ENCODE peak calls at places on chromosomes 12 and 14, in seven cellular contexts. H is Panc1, P is K562, O is HuH-7.5, M is mesendoderm, I is stomach, R is kidney. T is an unnamed sample.

GRCh38 chr14:60642790-60643397 is 6.4 kb downstream of the SIX1 start:
- DNase-seq in H (no peak), P (no peak), O (no peak), M (no peak), I (no peak), R (peak; percentile 49), T (no peak)

GRCh38 chr14:32967421-32967820 is 28.7 kb downstream of the NPAS3 start:
- DNase-seq in H (no peak), P (no peak), O (no peak), M (no peak), I (no peak), R (no peak), T (no peak)

GRCh38 chr14:78902010-78902623 is 731.9 kb downstream of the NRXN3 start:
- DNase-seq in H (no peak), P (no peak), O (no peak), M (peak; percentile 54), I (peak; percentile 31), R (no peak), T (peak; percentile 19)

GRCh38 chr12:111638576-111638975 is 39.5 kb upstream of the ATXN2 start:
- DNase-seq in H (no peak), P (no peak), O (no peak), M (no peak), I (no peak), R (no peak), T (peak; percentile 71)

GRCh38 chr12:95805864-95806669 is 15.5 kb upstream of the NTN4 start:
- DNase-seq in H (peak; percentile 97), P (no peak), O (no peak), M (peak; percentile 49), I (no peak), R (no peak), T (peak; percentile 97)

GRCh38 chr12:120846721-120847120 is 57.4 kb downstream of the SPPL3 start:
- DNase-seq in H (no peak), P (no peak), O (no peak), M (no peak), I (no peak), R (no peak), T (no peak)

GRCh38 chr12:2183556-2184541 is 131.1 kb downstream of the CACNA1C start:
- DNase-seq in H (no peak), P (no peak), O (no peak), M (peak; percentile 73), I (no peak), R (no peak), T (peak; percentile 82)

GRCh38 chr14:73802431-73803188 is 49.0 kb upstream of the PTGR2 start:
- DNase-seq in H (no peak), P (no peak), O (peak; percentile 45), M (peak; percentile 78), I (no peak), R (no peak), T (no peak)

GRCh38 chr12:6370994-6371754 is 4.2 kb downstream of the SCNN1A start:
- DNase-seq in H (peak; percentile 66), P (peak; percentile 67), O (peak; percentile 95), M (peak; percentile 99), I (peak; percentile 66), R (peak; percentile 89), T (peak; percentile 76)

GRCh38 chr14:87992349-87992719 is 648 bp downstream of the GALC start:
- DNase-seq in H (no peak), P (no peak), O (peak; percentile 8), M (no peak), I (no peak), R (no peak), T (no peak)

GRCh38 chr12:121769831-121770301 is 23.6 kb downstream of the RHOF start:
- DNase-seq in H (no peak), P (peak; percentile 58), O (no peak), M (no peak), I (no peak), R (no peak), T (no peak)

GRCh38 chr14:53432378-53432802 is 279.3 kb upstream of the DDHD1 start:
- DNase-seq in H (peak; percentile 13), P (peak; percentile 4), O (peak; percentile 56), M (peak; percentile 84), I (no peak), R (no peak), T (peak; percentile 22)

GRCh38 chr12:132145334-132145733 is 1.1 kb downstream of the NOC4L start:
- DNase-seq in H (no peak), P (no peak), O (no peak), M (no peak), I (no peak), R (peak; percentile 64), T (no peak)

GRCh38 chr14:68622856-68623255 is 170.0 kb downstream of the ZFP36L1 start:
- DNase-seq in H (no peak), P (no peak), O (no peak), M (no peak), I (no peak), R (no peak), T (no peak)

GRCh38 chr12:40117818-40118217 is 11.9 kb upstream of the SLC2A13 start:
- DNase-seq in H (no peak), P (no peak), O (no peak), M (no peak), I (no peak), R (no peak), T (no peak)

GRCh38 chr14:61527325-61528100 is 167.8 kb upstream of the HIF1A start:
- DNase-seq in H (no peak), P (peak; percentile 20), O (no peak), M (peak; percentile 43), I (no peak), R (no peak), T (peak; percentile 92)

GRCh38 chr12:51522696-51523095 is 68.3 kb upstream of the SCN8A start:
- DNase-seq in H (no peak), P (peak; percentile 42), O (no peak), M (no peak), I (no peak), R (no peak), T (no peak)

GRCh38 chr12:28331130-28331529 is 140.9 kb downstream of the CCDC91 start:
- DNase-seq in H (no peak), P (no peak), O (no peak), M (no peak), I (no peak), R (no peak), T (peak; percentile 26)